ENCODE peak calls at places on chromosomes 6 and 20, in ten cellular contexts. M is adrenal gland, Q is fibroblast of lung, D is psoas muscle, W is MM.1S, Z is IMR-90, H is lower lobe of right lung, J is heart right ventricle, A is neuronal stem cell, X is left lung. Y is an unnamed sample.

GRCh38 chr6:49336514-49337131 is 126.4 kb downstream of the MMUT start:
- DNase-seq in X (no peak), M (no peak), Z (peak; percentile 18), Q (peak; percentile 33), H (no peak), A (no peak), D (no peak), W (no peak), J (no peak), Y (no peak)

GRCh38 chr6:113847435-113847834 is 9.7 kb upstream of the MARCKS start:
- DNase-seq in W (no peak), X (no peak), H (no peak), Q (no peak), D (no peak), M (no peak), A (no peak), J (no peak), Z (peak; percentile 84), Y (no peak)

GRCh38 chr20:25071722-25072121 is 10.2 kb downstream of the VSX1 start:
- DNase-seq in M (peak; percentile 11), A (no peak), X (no peak), Z (no peak), Q (no peak), J (peak; percentile 1), W (no peak), H (no peak), D (no peak), Y (no peak)

GRCh38 chr6:134063966-134064445 is 11.6 kb upstream of the SLC2A12 start:
- DNase-seq in X (no peak), J (peak; percentile 68), A (peak; percentile 64), Q (peak; percentile 86), W (peak; percentile 59), H (no peak), M (peak; percentile 68), D (no peak), Z (peak; percentile 85), Y (peak; percentile 35)

GRCh38 chr20:56986931-56987720 is 279.3 kb downstream of the BMP7 start:
- DNase-seq in Z (no peak), X (no peak), J (no peak), W (no peak), A (no peak), M (no peak), H (no peak), D (no peak), Q (no peak), Y (no peak)

GRCh38 chr6:91166271-91166670 is 579.4 kb upstream of the MAP3K7 start:
- DNase-seq in W (no peak), M (no peak), X (no peak), J (no peak), H (no peak), Q (no peak), A (no peak), Z (no peak), D (no peak), Y (no peak)

GRCh38 chr20:1775117-1775516 is 117.5 kb upstream of the SIRPG start:
- DNase-seq in D (no peak), X (no peak), H (no peak), M (peak; percentile 54), Z (peak; percentile 63), W (no peak), A (no peak), J (no peak), Q (peak; percentile 9), Y (no peak)

GRCh38 chr20:1473821-1474220 is 7.2 kb upstream of the NSFL1C start:
- DNase-seq in Q (no peak), X (no peak), J (no peak), A (no peak), M (no peak), W (no peak), Z (no peak), H (no peak), D (no peak), Y (no peak)

DNA sequence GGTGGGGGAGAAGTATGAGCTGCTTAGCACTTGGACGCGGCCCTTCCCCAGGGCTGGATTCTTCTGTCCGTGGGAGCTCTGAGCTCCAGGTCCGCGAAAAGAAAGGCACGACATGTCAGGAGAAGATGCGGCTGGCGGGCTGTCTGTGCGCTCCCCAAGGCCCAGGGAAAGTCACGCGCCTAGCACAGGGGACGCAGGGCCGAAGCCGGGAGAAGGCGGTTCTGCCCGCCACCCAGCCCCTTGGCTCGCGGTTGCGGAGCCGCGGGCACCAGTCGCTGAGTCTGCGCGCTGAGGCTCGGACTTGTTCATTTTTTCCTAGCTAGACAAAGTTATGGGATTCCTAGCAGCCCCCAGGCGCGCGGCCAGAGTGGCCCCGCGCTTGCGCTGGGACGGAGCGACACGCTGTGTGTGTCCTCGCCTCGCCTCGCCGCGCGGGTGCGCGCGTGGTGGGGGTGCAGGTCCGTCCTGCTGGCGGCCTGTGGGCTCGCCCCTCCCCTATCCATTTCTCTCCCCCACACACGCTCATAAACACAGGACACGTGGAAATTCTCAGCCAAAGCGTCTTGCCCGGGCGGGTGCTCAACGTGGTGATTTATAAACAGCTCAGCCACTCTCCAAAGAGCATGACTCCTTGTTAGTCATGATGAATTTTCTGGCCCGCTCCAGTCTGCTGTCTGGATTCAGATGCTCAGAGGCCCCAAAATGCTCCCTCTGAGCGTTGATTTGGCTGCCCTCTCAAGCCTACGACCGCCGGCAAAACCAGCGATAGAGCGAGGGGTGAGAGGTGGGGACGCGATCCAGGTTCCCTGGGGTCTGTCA is 1.9 kb upstream of the POU3F2 start:
- DNase-seq in M (no peak), X (peak; percentile 80), Q (peak; percentile 60), A (peak; percentile 50), D (no peak), Z (peak; percentile 74), H (no peak), J (no peak), W (no peak), Y (no peak)
- H3K4me1 ChIP-seq in M (peaks cover 38% of the 10 kb centered on the region), X (peaks cover 12% of the 10 kb centered on the region), Q (peaks cover 6% of the 10 kb centered on the region), A (peaks cover 11% of the 10 kb centered on the region), D (peaks cover 23% of the 10 kb centered on the region), Z (peaks cover 7% of the 10 kb centered on the region), H (peaks cover 58% of the 10 kb centered on the region), J (peaks cover 55% of the 10 kb centered on the region), W (no peaks in the 10 kb centered on the region), Y (peaks cover 37% of the 10 kb centered on the region)

GRCh38 chr6:161915456-161915964 is 641.6 kb upstream of the AGPAT4 start:
- DNase-seq in X (no peak), Q (no peak), M (no peak), W (no peak), Z (no peak), J (no peak), A (no peak), D (no peak), H (no peak), Y (no peak)
- H3K27ac ChIP-seq in X (no peak overlapping the region), Q (no peak overlapping the region), M (no peak overlapping the region), W (no peak overlapping the region), Z (no peak overlapping the region), J (no peak overlapping the region), A (no peak overlapping the region), D (no peak overlapping the region), H (no peak overlapping the region), Y (no peak overlapping the region)

DNA sequence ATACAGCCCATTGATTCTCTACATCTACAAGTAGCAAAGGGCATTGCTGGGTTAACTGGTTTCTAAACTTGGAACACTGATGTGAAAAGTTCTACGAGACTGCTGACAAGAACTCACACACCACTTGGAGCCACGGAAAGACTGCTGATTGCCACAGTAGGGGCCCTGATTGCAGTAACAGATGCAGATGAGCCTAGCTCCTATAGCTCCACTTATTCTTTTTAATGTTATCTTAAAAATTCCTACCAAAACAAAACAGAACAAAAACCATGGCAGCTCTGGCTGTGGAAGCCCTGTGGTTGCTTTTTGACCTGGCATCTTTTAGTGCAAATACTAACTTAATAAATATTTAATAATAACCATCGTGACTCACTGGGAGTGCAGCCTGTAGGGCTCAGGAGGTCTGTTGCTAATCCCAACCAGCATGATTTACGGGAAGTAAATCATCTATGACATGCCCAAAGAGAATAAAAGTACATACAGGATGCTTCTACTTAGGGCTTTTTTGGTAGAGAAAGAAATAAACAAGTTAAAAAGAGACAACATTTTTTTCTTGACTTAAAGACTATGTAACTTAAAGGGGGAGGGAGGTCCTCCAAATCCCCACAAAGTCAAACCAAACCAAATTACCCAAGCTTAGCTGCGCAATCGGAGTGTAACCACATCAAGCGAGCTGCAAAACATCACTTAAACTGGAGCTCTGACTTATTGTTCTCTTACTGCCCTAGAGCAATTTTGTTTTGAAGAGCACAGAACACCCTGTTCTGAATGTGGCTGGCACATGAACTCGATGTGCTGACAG is 87.2 kb downstream of the FKBP5 start:
- DNase-seq in Z (peak; percentile 93), A (no peak), H (no peak), M (peak; percentile 56), W (peak; percentile 50), D (peak; percentile 73), J (peak; percentile 25), Q (peak; percentile 99), X (no peak), Y (peak; percentile 69)
- H3K4me1 ChIP-seq in Z (peaks cover 12% of the 10 kb centered on the region), A (peaks cover 18% of the 10 kb centered on the region), H (peaks cover 66% of the 10 kb centered on the region), M (peaks cover 90% of the 10 kb centered on the region), W (peaks cover 26% of the 10 kb centered on the region), D (peaks cover 84% of the 10 kb centered on the region), J (peaks cover 54% of the 10 kb centered on the region), Q (peaks cover 20% of the 10 kb centered on the region), X (peaks cover 21% of the 10 kb centered on the region), Y (peaks cover 89% of the 10 kb centered on the region)

DNA sequence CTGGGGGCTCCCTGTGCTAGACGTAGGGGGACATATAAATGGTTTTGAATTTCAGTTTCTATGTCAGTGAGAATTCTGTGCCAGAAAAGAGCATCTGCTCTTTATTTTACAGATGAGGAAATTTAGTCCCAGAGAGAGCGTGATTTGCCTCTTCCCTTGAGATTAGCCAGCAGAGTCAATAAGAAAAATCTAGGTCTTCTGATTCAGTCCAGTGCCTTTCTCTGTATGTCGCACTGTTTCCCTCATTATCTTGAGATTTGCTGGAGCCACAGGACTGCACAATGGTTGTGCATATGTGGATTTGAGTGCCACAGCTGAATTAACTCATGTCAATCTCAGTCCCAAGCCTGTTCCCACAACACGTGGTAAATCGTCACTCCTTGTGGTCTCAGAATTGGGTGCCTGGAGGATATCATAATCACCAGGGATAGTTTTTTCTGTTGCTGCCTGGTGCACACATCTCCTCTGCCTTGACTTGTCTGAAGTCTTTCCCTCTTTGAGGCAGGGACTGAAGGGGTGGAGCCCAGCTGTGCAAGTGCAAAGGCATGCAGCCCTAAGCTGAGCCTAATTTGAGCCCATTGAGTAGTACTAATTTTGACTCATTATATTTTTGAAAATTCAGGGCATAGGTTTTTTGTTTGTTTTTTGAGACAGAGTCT is 276.6 kb downstream of the SOX4 start:
- DNase-seq in Q (no peak), M (no peak), H (no peak), D (no peak), J (no peak), X (no peak), Z (no peak), W (no peak), A (no peak), Y (no peak)
- H3K27ac ChIP-seq in Q (no peak overlapping the region), M (no peak overlapping the region), H (no peak overlapping the region), D (no peak overlapping the region), J (no peak overlapping the region), X (no peak overlapping the region), Z (no peak overlapping the region), W (no peak overlapping the region), A (no peak overlapping the region), Y (no peak overlapping the region)

GRCh38 chr6:109235639-109236038 is 140.3 kb downstream of the CEP57L1 start:
- DNase-seq in H (no peak), Q (no peak), X (no peak), M (no peak), D (no peak), J (no peak), A (no peak), Z (no peak), W (no peak), Y (no peak)
- H3K4me1 ChIP-seq in H (peaks cover 29% of the 10 kb centered on the region), Q (no peaks in the 10 kb centered on the region), X (no peaks in the 10 kb centered on the region), M (peaks cover 12% of the 10 kb centered on the region), D (peaks cover 17% of the 10 kb centered on the region), J (peaks cover 20% of the 10 kb centered on the region), A (peaks cover 2% of the 10 kb centered on the region), Z (no peaks in the 10 kb centered on the region), W (no peaks in the 10 kb centered on the region), Y (no peaks in the 10 kb centered on the region)